ENCODE peak calls at places on chromosomes 13 and 19, in four cellular contexts. L is heart right ventricle, R is thyroid gland, W is substantia nigra. Z is an unnamed sample.

GRCh38 chr13:94544922-94545321 is 51.0 kb downstream of the TGDS start:
- DNase-seq in L (no peak), W (no peak), R (no peak), Z (no peak)

GRCh38 chr19:54345938-54346386 is 7.0 kb upstream of the LILRA4 start:
- DNase-seq in L (no peak), W (no peak), R (no peak), Z (no peak)

GRCh38 chr19:18848860-18849661 is 17.3 kb downstream of the UPF1 start:
- DNase-seq in W (peak), R (peak), L (peak), Z (peak)

GRCh38 chr13:72004975-72005374 is 138.0 kb upstream of the DACH1 start:
- DNase-seq in R (no peak), L (no peak), W (no peak), Z (no peak)

GRCh38 chr13:46926856-46927625 is 30.2 kb upstream of the HTR2A start:
- DNase-seq in W (no peak), L (no peak), R (no peak), Z (no peak)

GRCh38 chr13:102198418-102199322 is 203.2 kb downstream of the FGF14 start:
- DNase-seq in R (no peak), W (no peak), L (no peak), Z (no peak)

GRCh38 chr13:52739468-52740071 is at the start of gene CNMD:
- DNase-seq in W (no peak), L (no peak), R (no peak), Z (no peak)

GRCh38 chr13:21338156-21338555 is 120.9 kb downstream of the ZDHHC20 start:
- DNase-seq in R (no peak), W (no peak), L (no peak), Z (no peak)

GRCh38 chr19:23318143-23318542 is 67.9 kb upstream of the ZNF724 start:
- DNase-seq in W (no peak), L (no peak), R (no peak), Z (peak)

GRCh38 chr13:88339271-88339741 is 668.1 kb downstream of the SLITRK5 start:
- DNase-seq in R (no peak), L (no peak), W (no peak), Z (no peak)

GRCh38 chr19:5624741-5625140 is 1.9 kb downstream of the SAFB start:
- DNase-seq in R (no peak), L (no peak), W (no peak), Z (no peak)

GRCh38 chr13:48730971-48731658 is 77.4 kb downstream of the CYSLTR2 start:
- DNase-seq in W (no peak), L (no peak), R (no peak), Z (no peak)

GRCh38 chr13:49444517-49445395 is 682 bp downstream of the SETDB2 start:
- DNase-seq in W (no peak), R (peak), L (no peak), Z (no peak)

GRCh38 chr19:37303591-37304171 is 67.2 kb upstream of the ZNF527 start:
- DNase-seq in R (no peak), L (no peak), W (no peak), Z (no peak)

GRCh38 chr19:6674868-6675305 is 4.9 kb upstream of the TNFSF14 start:
- DNase-seq in R (peak), W (no peak), L (peak), Z (no peak)

GRCh38 chr13:59710995-59711701 is 452.6 kb downstream of the DIAPH3 start:
- DNase-seq in W (no peak), R (no peak), L (no peak), Z (no peak)

GRCh38 chr13:59633290-59633689 is 530.4 kb downstream of the DIAPH3 start:
- DNase-seq in R (no peak), L (peak), W (no peak), Z (no peak)

GRCh38 chr13:110216403-110217041 is 90.4 kb downstream of the COL4A1 start:
- DNase-seq in R (peak), W (no peak), L (peak), Z (no peak)

GRCh38 chr13:30971575-30971974 is 39.1 kb downstream of the TEX26 start:
- DNase-seq in L (no peak), W (no peak), R (no peak), Z (no peak)

GRCh38 chr19:29671393-29672076 is 6.3 kb downstream of the PLEKHF1 start:
- DNase-seq in L (peak), W (no peak), R (peak), Z (no peak)

GRCh38 chr19:57241181-57241580 is 749 bp downstream of the ZNF805 start:
- DNase-seq in W (no peak), L (no peak), R (no peak), Z (no peak)

GRCh38 chr19:39949026-39949747 is 14.8 kb upstream of the FCGBP start:
- DNase-seq in L (no peak), W (no peak), R (no peak), Z (no peak)

GRCh38 chr13:98279473-98280175 is 102.6 kb upstream of the RNF113B start:
- DNase-seq in L (no peak), R (peak), W (no peak), Z (no peak)

GRCh38 chr13:29905845-29906244 is 55.4 kb upstream of the UBL3 start:
- DNase-seq in L (no peak), R (no peak), W (no peak), Z (no peak)

GRCh38 chr13:86882835-86883234 is 788.3 kb upstream of the SLITRK5 start:
- DNase-seq in W (no peak), R (no peak), L (peak), Z (no peak)

GRCh38 chr13:53411443-53411842 is 382.8 kb downstream of the OLFM4 start:
- DNase-seq in R (no peak), L (no peak), W (no peak), Z (no peak)

GRCh38 chr19:43798026-43798545 is 4.2 kb downstream of the LYPD5 start:
- DNase-seq in R (no peak), W (no peak), L (no peak), Z (no peak)
- H3K27ac ChIP-seq in R (no peak), W (no peak), L (no peak), Z (no peak)

DNA sequence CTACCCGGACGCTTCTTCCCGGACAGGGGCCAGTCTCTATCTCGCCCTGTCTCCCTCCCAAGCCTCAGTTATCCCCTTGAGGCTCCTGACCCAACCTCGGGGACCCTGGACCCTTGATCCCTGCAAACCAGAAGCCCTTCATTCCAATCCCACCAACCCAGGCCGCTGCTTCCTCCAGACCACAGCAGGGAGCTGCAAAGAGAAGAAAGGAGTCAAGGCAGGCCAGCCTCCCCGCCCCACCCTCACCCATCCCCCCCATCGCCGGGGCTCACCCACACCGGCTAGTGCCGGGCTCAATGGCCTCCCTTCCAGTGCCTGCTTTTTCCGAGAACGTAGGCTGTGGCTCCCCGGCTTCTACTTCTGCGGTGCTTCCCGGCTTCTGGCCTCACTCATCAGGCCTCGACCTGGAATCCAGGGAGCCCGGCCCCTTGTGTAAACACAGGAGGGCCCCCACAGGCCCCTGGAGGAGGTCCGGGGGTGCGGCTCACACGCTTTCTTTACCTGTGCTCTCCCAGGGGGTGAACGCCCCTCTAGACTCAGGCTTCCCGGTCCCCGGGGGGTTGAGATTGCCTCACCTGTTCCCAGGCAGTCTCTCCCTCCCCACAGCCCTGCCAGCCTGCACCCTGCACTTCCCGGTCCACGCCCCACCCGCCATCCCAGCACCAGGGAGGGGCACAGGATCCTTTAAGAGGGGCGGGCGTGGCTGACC is at the start of gene FAM83E:
- DNase-seq in R (no peak), L (no peak), W (no peak), Z (no peak)
- H3K27ac ChIP-seq in R (no peak), L (no peak), W (no peak), Z (no peak)

GRCh38 chr19:15138427-15138826 is 31.2 kb downstream of the SYDE1 start:
- DNase-seq in R (no peak), L (no peak), W (no peak), Z (no peak)

GRCh38 chr19:15142313-15142712 is 35.1 kb downstream of the SYDE1 start:
- DNase-seq in L (no peak), R (no peak), W (no peak), Z (no peak)

GRCh38 chr19:15141143-15141542 is 33.9 kb downstream of the SYDE1 start:
- DNase-seq in W (no peak), L (no peak), R (no peak), Z (no peak)

GRCh38 chr19:15137777-15138176 is 30.6 kb downstream of the SYDE1 start:
- DNase-seq in R (no peak), L (no peak), W (no peak), Z (no peak)

DNA sequence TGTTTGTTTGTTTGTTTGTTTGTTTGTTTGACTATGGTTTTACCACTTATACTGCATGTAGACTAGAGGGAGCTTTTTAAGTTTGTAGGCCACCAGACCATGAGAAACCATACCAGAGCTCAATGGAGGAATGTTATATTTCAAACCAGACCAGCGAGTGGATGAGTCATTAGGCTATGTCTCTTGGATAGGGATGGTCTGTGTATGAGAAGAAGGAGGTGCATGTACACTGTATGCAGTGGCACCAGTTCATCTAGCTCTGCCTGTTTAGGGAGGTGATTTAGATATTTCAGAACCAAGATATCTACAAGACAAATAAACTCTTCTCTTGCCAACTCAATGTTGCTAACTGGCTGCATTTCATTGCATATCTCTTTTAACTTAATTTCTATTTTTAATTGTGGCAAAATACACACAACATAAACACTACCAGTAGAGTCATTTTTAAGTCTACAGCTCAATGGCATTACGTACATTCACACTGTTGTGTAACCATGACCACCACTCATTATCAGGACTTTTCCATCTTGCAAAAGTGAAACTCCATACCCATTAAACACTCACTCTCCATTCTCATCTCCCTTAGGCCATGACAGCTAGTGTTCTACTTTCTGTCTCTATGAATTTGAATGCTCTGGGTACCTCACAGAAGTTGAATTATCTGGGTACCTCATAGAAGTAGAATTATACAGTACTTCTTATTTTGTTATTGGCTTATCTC is 29.2 kb downstream of the SYDE1 start:
- DNase-seq in L (no peak), W (no peak), R (no peak), Z (no peak)
- H3K27ac ChIP-seq in L (no peak), W (no peak), R (no peak), Z (no peak)

DNA sequence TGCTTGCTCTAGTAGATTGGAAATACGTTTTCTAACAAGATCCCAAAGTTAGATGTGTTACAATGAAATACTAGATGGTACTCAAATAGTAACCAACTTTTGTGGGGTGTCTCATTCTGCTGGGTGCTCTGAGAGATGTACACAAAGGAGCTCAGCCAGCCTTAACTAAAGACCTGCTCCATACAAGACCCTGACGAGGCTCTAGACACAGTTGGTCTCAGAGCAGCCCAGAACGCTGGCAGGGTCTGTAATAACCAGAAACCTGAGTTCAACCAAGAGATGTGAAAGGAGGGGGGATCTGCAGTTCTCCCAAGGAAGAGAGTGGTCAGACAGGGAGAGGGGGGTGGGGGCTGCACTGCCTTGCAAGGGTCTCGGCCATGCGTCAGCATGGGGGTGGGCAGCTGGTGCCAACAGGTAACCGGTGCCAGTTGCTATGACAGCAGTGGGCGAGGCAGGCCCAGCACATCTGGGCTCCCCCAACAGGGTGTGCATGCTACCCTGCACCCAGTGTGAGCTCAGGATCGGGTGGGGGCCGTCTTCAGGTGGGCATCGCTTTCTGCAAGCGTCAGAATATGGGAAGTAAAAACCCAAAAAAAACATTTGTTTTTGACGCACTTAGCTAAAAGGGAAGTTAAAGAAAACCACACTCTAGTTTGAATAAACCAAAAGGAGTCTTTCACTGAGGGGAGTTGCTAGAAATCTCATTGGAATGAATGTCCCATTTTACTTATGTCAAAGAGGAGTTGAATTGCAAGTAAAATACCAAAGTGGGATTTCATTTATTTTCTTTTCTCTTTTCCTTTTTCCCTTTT is 68.0 kb upstream of the GPR183 start:
- DNase-seq in W (no peak), R (no peak), L (no peak), Z (no peak)
- H3K27ac ChIP-seq in W (no peak), R (no peak), L (no peak), Z (no peak)

GRCh38 chr13:40406405-40407138 is 259.9 kb downstream of the FOXO1 start:
- DNase-seq in R (no peak), W (no peak), L (no peak), Z (no peak)
- H3K27ac ChIP-seq in R (peak), W (no peak), L (no peak), Z (no peak)

DNA sequence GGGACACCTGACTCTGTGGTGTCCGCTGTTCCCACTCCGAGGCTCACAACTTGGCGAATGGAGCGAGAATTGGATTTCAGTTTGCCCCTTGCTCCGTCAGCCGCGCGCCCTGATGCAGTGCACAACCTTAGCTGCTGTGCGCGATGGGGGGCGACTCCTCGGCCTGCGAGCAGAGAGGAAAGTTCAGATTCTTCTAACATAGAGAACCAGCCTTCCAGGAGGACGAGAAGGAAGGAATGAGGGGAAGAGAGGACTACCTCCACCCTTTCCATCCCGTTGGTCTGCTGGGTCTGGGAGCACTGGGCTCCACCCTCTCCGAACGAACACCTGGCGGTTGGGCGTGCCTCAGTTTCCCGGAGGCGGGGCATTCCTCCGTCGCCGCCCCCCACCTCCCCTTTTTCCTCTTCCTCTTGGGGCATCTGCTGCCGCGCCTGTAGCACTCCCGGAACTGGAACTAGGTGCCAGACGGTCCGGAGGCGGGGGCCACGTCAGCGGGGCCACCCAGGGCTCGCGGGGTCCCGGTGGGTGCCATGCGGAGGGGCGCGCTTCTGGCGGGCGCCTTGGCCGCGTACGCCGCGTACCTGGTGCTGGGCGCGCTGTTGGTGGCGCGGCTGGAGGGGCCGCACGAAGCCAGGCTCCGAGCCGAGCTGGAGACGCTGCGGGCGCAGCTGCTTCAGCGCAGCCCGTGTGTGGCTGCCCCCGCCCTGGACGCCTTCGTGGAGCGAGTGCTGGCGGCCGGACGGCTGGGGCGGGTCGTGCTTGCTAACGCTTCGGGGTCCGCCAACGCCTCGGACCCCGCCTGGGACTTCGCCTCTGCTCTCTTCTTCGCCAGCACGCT is at the start of gene KCNK6:
- DNase-seq in L (peak), W (peak), R (peak), Z (no peak)
- H3K27ac ChIP-seq in L (peak), W (peak), R (peak), Z (no peak)